ENCODE peak calls at places on chromosomes 1 and 21, in nine cellular contexts. U is NCI-H2081; Z is stimulated activated CD8-positive, alpha-beta memory T cell treated with anti-CD3 and anti-CD28 coated beads, Interleukin-4, amount 100 ng/mL, for 24 hours; T is CD4-positive, alpha-beta memory T cell; Y is fibroblast of mammary gland; F is HT1080; L is activated T-cell treated with anti-CD3 and anti-CD28 coated beads, Interleukin-2, amount 50 U/mL, for 1 hour; N is activated T-helper 1 cell treated with anti-CD3 and anti-CD28 coated beads, Interleukin-12 subunit alpha, Interleukin-12 subunit beta, Interleukin-2, Interleukin-4 antibody, amounts not matched to agents 30 ng/mL and 10 ng/mL and 1 ng/mL, durations not matched to agents 14 hours and 24 hours and 36 hours; D is tibial artery. O is an unnamed sample.

GRCh38 chr1:153356392-153357075 is 1.1 kb upstream of the S100A9 start:
- DNase-seq in U (no peak), D (no peak), Z (no peak), F (no peak), Y (no peak), N (no peak), L (no peak), T (no peak), O (no peak)

GRCh38 chr1:8641317-8641997 is 176.0 kb downstream of the RERE start:
- DNase-seq in T (no peak), Z (no peak), D (no peak), F (no peak), U (no peak), L (no peak), Y (no peak), N (no peak), O (no peak)

GRCh38 chr21:18937337-18937736 is 533.8 kb upstream of the TMPRSS15 start:
- DNase-seq in L (no peak), Y (no peak), F (no peak), Z (no peak), T (no peak), U (no peak), D (no peak), N (no peak), O (no peak)

GRCh38 chr1:48245106-48245505 is 22.6 kb downstream of the SLC5A9 start:
- DNase-seq in N (no peak), Z (no peak), F (no peak), U (no peak), Y (no peak), L (no peak), T (no peak), D (peak), O (no peak)

GRCh38 chr21:36692125-36692843 is 6.6 kb upstream of the SIM2 start:
- DNase-seq in Z (no peak), L (no peak), Y (no peak), T (no peak), U (no peak), N (no peak), D (no peak), F (no peak), O (no peak)

GRCh38 chr1:177471244-177471643 is 300.5 kb downstream of the BRINP2 start:
- DNase-seq in Z (no peak), Y (peak), T (no peak), L (no peak), U (no peak), N (no peak), D (no peak), F (peak), O (no peak)

GRCh38 chr1:204669579-204669978 is 16.0 kb downstream of the LRRN2 start:
- DNase-seq in Z (no peak), D (no peak), L (no peak), N (no peak), T (no peak), Y (no peak), F (no peak), U (no peak), O (no peak)

GRCh38 chr1:92960395-92961130 is 699 bp downstream of the DIPK1A start:
- DNase-seq in D (peak), L (no peak), Y (peak), Z (peak), U (peak), N (peak), F (peak), T (peak), O (peak)

O was measured in activated CD4-positive, alpha-beta T cell treated with anti-CD3 and anti-CD28 coated beads, Interleukin-2, amount 50 U/mL, for 4 hours.